ENCODE peak calls at places on chromosome 15, in five cellular contexts. W is neural progenitor cell, Q is left lung, N is AG09309, V is endodermal cell. R is an unnamed sample.
A peak's percentile ranks its signal among the peaks of the same experiment; 100 is the strongest.

GRCh38 chr15:95108673-95109072 is 877.3 kb downstream of the MCTP2 start:
- DNase-seq in V (no peak), N (no peak), Q (no peak), W (no peak), R (no peak)

GRCh38 chr15:71916834-71917233 is 106.5 kb downstream of the NR2E3 start:
- DNase-seq in V (no peak), W (no peak), Q (no peak), N (no peak), R (no peak)

GRCh38 chr15:41775651-41776050 is 1.4 kb downstream of the MAPKBP1 start:
- DNase-seq in N (no peak), W (no peak), Q (no peak), V (no peak), R (no peak)

GRCh38 chr15:35673093-35673573 is 127.2 kb upstream of the DPH6 start:
- DNase-seq in Q (no peak), V (no peak), N (no peak), W (no peak), R (no peak)

GRCh38 chr15:77775851-77776250 is 143.1 kb upstream of the LINGO1 start:
- DNase-seq in Q (no peak), W (no peak), V (no peak), N (no peak), R (no peak)

GRCh38 chr15:58332676-58333400 is 99.0 kb upstream of the LIPC start:
- DNase-seq in W (no peak), Q (no peak), V (no peak), N (peak; percentile 64), R (no peak)

GRCh38 chr15:75578206-75578947 is 738 bp downstream of the PTPN9 start:
- DNase-seq in Q (peak; percentile 91), N (no peak), V (peak; percentile 64), W (peak; percentile 70), R (peak; percentile 47)

GRCh38 chr15:96264801-96265515 is 65.5 kb upstream of the NR2F2 start:
- DNase-seq in Q (no peak), V (no peak), W (no peak), N (no peak), R (no peak)

GRCh38 chr15:95252404-95252803 is 1021.0 kb downstream of the MCTP2 start:
- DNase-seq in W (no peak), V (no peak), N (no peak), Q (no peak), R (no peak)

GRCh38 chr15:65207280-65207679 is 4.0 kb downstream of the CILP start:
- DNase-seq in N (no peak), V (no peak), Q (no peak), W (no peak), R (no peak)

GRCh38 chr15:80739919-80740318 is 39.3 kb upstream of the CEMIP start:
- DNase-seq in N (no peak), V (no peak), Q (no peak), W (no peak), R (no peak)

GRCh38 chr15:25689592-25689991 is 173.5 kb downstream of the ATP10A start:
- DNase-seq in V (peak; percentile 79), N (no peak), Q (no peak), W (peak; percentile 55), R (no peak)
- TF ChIP-seq CTCF in V (peak; percentile 77), N (no peak), Q (no peak), W (peak; percentile 50), R (no peak)

DNA sequence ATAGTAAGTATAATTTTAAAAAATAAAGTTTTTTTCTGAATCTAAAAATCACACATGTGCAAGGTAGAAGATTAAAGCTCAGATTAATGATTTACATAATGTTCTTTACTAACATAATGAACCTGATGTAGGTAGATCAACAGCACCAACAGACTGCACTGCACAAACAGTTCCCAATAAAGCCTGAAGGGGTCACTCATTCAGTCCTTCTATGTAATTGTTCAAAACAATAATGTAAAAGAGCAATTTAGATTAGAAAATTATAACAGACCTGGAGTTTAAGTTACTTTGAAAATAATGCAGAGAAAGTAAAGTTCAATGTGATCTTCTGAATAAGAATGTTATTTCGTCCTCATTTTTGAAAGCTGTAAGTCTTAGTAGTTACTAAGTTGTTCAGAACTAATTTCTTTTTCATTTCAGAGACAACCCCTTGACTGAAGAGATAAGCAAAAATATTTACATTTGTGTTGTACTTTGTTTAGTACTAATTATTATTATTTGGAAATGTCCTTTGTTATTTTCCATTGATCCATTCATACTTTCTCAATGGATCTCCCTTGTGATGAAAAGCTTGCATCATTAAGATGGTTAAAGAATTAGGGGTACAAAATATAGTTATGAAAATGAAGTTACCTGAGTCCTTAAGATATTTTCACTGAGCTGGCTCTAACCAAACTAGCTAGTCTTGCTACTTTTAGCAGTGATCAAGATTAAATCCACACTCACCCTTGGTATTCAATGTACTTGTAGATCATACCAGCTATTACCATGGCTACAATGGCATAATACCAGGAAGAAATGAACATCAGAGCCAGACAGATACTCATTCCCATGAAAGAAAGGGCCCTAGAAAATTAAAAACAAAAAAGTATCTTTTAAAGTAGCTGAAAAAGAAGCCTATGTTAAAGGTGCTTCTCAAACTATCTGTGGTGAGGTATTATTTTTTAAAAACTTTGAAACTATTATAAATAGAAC is 16.8 kb downstream of the EMC4 start:
- DNase-seq in Q (no peak), V (no peak), N (no peak), W (peak; percentile 43), R (no peak)
- TF ChIP-seq CTCF in Q (peak; percentile 72), V (peak; percentile 91), N (peak; percentile 63), W (peak; percentile 71), R (peak; percentile 70)

GRCh38 chr15:22838292-22839042 is at the start of gene NIPA2:
- DNase-seq in W (peak; percentile 99), N (peak; percentile 90), Q (peak; percentile 99), V (peak; percentile 100), R (peak; percentile 99)
- TF ChIP-seq CTCF in W (no peak), N (peak; percentile 11), Q (no peak), V (peak; percentile 35), R (no peak)

DNA sequence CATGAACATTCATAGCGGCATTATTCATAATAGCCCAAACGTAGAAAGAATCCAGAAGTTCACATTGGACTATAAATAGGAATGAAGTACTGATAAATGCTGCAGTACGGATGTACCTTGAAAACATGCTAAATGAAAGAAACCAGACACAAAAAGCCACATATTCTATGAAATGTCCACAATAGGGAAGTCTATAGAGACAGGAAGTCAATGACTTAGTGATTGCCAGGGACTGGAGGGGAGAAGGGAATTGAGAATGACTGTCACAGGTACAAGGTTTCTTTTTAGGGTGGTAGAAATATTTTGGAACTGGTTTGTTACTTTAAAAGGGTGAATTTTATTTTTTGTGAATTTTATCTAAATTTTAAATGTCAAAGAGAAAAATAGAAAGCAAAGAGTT is 71.4 kb upstream of the SKOR1 start:
- DNase-seq in W (no peak), V (no peak), Q (no peak), N (no peak), R (no peak)
- TF ChIP-seq CTCF in W (no peak), V (no peak), Q (no peak), N (no peak), R (no peak)

DNA sequence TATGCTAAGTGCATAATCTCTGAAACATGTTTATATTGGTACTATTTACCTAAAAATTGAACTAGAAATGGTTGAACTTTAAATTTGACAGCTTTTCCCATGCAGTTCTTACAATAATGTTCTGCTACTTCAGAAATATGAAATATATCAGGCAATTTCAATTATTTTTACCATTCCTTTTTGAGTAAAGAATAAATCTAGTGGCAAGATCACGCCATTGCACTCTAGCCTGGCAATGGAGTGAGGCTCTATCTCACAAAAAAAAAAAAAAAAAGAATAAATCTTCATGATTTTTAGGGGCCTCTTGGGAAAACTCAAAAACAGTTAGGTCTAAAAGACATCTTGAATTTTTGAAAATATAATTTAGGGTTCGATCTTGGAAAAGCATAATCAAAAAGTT is 10.6 kb upstream of the DNAAF4 start:
- DNase-seq in V (no peak), W (no peak), Q (no peak), N (no peak), R (no peak)
- TF ChIP-seq CTCF in V (peak; percentile 69), W (peak; percentile 31), Q (no peak), N (peak; percentile 31), R (peak; percentile 47)

GRCh38 chr15:84819291-84819768 is 2.2 kb downstream of the ALPK3 start:
- DNase-seq in N (no peak), W (peak; percentile 32), Q (no peak), V (peak; percentile 67), R (no peak)
- TF ChIP-seq CTCF in N (no peak), W (no peak), Q (no peak), V (peak; percentile 65), R (no peak)

DNA sequence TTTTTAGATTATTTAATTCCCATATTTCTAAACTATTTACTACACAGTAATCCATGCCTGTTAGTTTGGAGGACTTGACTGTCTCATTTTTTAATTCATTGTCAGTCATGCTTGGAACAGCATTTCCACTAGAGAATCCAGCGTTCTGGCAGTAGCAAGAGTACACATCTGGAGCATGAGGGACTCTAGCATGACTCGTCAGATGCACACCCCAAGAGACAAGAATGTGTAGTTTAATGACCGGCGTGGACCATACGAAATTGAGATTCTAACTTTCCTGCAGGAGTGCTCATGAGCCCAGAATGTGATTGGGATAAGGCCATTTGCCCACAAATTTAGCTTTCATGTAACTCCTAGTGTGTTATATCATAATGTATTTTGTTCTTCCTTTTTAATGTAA is 48.9 kb downstream of the ASB7 start:
- DNase-seq in Q (no peak), W (no peak), V (no peak), N (no peak), R (no peak)
- TF ChIP-seq CTCF in Q (no peak), W (no peak), V (peak; percentile 7), N (peak; percentile 24), R (no peak)

GRCh38 chr15:79523266-79523665 is 91.1 kb downstream of the MINAR1 start:
- DNase-seq in Q (no peak), W (no peak), V (no peak), N (no peak), R (no peak)
- TF ChIP-seq CTCF in Q (no peak), W (no peak), V (no peak), N (no peak), R (no peak)

GRCh38 chr15:44195151-44195740 is at the start of gene FRMD5:
- DNase-seq in Q (peak; percentile 90), N (peak; percentile 80), V (peak; percentile 98), W (peak; percentile 98), R (peak; percentile 94)
- TF ChIP-seq CTCF in Q (no peak), N (peak; percentile 54), V (peak; percentile 62), W (peak; percentile 43), R (peak; percentile 35)